ENCODE peak calls at places on chromosome 4, in six cellular contexts. H, P, D, J, O and Q are unnamed samples.

GRCh38 chr4:23827971-23828680 is 61.7 kb downstream of the PPARGC1A start:
- DNase-seq in D (no peak), P (no peak), O (no peak), H (no peak), J (no peak), Q (no peak)

GRCh38 chr4:8710416-8710815 is 117.9 kb downstream of the CPZ start:
- DNase-seq in P (no peak), O (no peak), D (peak; percentile 4), H (no peak), J (no peak), Q (no peak)

GRCh38 chr4:73621357-73621756 is 1.1 kb upstream of the RASSF6 start:
- DNase-seq in H (no peak), J (no peak), O (no peak), D (no peak), P (no peak), Q (no peak)

GRCh38 chr4:33882246-33882990 is 2361.9 kb downstream of the ARAP2 start:
- DNase-seq in O (no peak), J (no peak), P (no peak), D (no peak), H (peak; percentile 68), Q (no peak)

GRCh38 chr4:38717604-38718003 is 53.6 kb downstream of the KLF3 start:
- DNase-seq in D (no peak), O (no peak), P (no peak), H (peak; percentile 49), J (no peak), Q (no peak)

GRCh38 chr4:73679836-73680235 is 59.6 kb upstream of the RASSF6 start:
- DNase-seq in O (no peak), P (no peak), D (no peak), H (peak; percentile 62), J (no peak), Q (no peak)

GRCh38 chr4:70778888-70779422 is 57.2 kb downstream of the RUFY3 start:
- DNase-seq in P (no peak), O (no peak), J (no peak), H (no peak), D (no peak), Q (no peak)

GRCh38 chr4:127857641-127858040 is 23.1 kb upstream of the PLK4 start:
- DNase-seq in H (peak; percentile 22), J (no peak), P (no peak), O (no peak), D (no peak), Q (no peak)

GRCh38 chr4:14701896-14702295 is 300.4 kb upstream of the CPEB2 start:
- DNase-seq in J (no peak), H (no peak), O (no peak), D (no peak), P (no peak), Q (no peak)

GRCh38 chr4:8592366-8593267 is at the start of gene CPZ:
- DNase-seq in D (no peak), P (no peak), O (no peak), J (no peak), H (no peak), Q (no peak)

GRCh38 chr4:83320548-83320947 is 14.1 kb downstream of the HPSE start:
- DNase-seq in D (peak; percentile 53), P (peak; percentile 48), J (no peak), O (no peak), H (peak; percentile 72), Q (no peak)

GRCh38 chr4:80875642-80876041 is 154.9 kb upstream of the BMP3 start:
- DNase-seq in P (no peak), J (no peak), H (no peak), O (no peak), D (no peak), Q (no peak)

GRCh38 chr4:30716158-30716557 is 4.0 kb upstream of the PCDH7 start:
- DNase-seq in J (no peak), P (no peak), H (peak; percentile 51), D (no peak), O (no peak), Q (no peak)

GRCh38 chr4:3766207-3766790 is at the start of gene ADRA2C:
- DNase-seq in P (no peak), H (no peak), O (no peak), D (no peak), J (no peak), Q (no peak)

GRCh38 chr4:146407669-146408084 is 114.1 kb downstream of the SLC10A7 start:
- DNase-seq in D (no peak), P (no peak), O (no peak), H (peak; percentile 62), J (no peak), Q (no peak)

GRCh38 chr4:57850141-57850540 is 740.0 kb upstream of the IGFBP7 start:
- DNase-seq in D (no peak), J (no peak), P (no peak), H (no peak), O (no peak), Q (no peak)

GRCh38 chr4:37970702-37971101 is 10.5 kb downstream of the PTTG2 start:
- DNase-seq in P (peak; percentile 81), O (peak; percentile 30), D (peak; percentile 72), J (peak; percentile 12), H (peak; percentile 77), Q (no peak)

GRCh38 chr4:137621056-137621455 is 88.8 kb upstream of the PCDH18 start:
- DNase-seq in O (no peak), D (no peak), P (no peak), J (no peak), H (no peak), Q (peak; percentile 32)

GRCh38 chr4:68132342-68132741 is 2.7 kb upstream of the TMPRSS11F start:
- DNase-seq in D (no peak), J (no peak), P (no peak), O (no peak), H (no peak), Q (no peak)

GRCh38 chr4:107654694-107655093 is 65.3 kb downstream of the PAPSS1 start:
- DNase-seq in P (no peak), D (no peak), O (no peak), J (peak; percentile 73), H (no peak), Q (peak; percentile 69)

GRCh38 chr4:155666701-155667537 is at the start of gene GUCY1A1:
- DNase-seq in J (peak; percentile 39), H (no peak), P (no peak), O (no peak), D (peak; percentile 28), Q (no peak)

GRCh38 chr4:109094061-109094460 is 208.4 kb downstream of the COL25A1 start:
- DNase-seq in O (no peak), J (no peak), D (no peak), H (no peak), P (no peak), Q (no peak)

GRCh38 chr4:102345795-102346100 is 466 bp upstream of the SLC39A8 start:
- DNase-seq in D (no peak), H (no peak), O (no peak), J (no peak), P (no peak), Q (no peak)

GRCh38 chr4:189090174-189090814 is 850.4 kb upstream of the FRG1 start:
- DNase-seq in D (no peak), P (no peak), H (peak; percentile 42), J (peak; percentile 1), O (peak; percentile 18), Q (no peak)

GRCh38 chr4:101780284-101780683 is 10.2 kb upstream of the BANK1 start:
- DNase-seq in D (no peak), H (no peak), P (no peak), J (no peak), O (no peak), Q (no peak)

GRCh38 chr4:41430796-41431195 is 107.2 kb upstream of the LIMCH1 start:
- DNase-seq in D (no peak), H (no peak), P (no peak), O (no peak), J (no peak), Q (no peak)

GRCh38 chr4:141132689-141133145 is 552 bp downstream of the RNF150 start:
- DNase-seq in J (no peak), P (no peak), D (peak; percentile 59), O (no peak), H (peak; percentile 25), Q (no peak)

GRCh38 chr4:43458293-43458692 is 565.8 kb downstream of the GRXCR1 start:
- DNase-seq in H (no peak), J (no peak), P (no peak), O (no peak), D (no peak), Q (no peak)

GRCh38 chr4:69951602-69952001 is 13.9 kb downstream of the CSN2 start:
- DNase-seq in H (no peak), O (no peak), P (no peak), J (no peak), D (no peak), Q (no peak)

GRCh38 chr4:141131738-141132688 is 1.3 kb downstream of the RNF150 start:
- DNase-seq in H (peak; percentile 18), P (no peak), O (no peak), J (no peak), D (peak; percentile 32), Q (no peak)

GRCh38 chr4:110793890-110794588 is 171.2 kb upstream of the PITX2 start:
- DNase-seq in D (no peak), J (no peak), H (no peak), P (no peak), O (no peak), Q (no peak)

GRCh38 chr4:76624271-76624681 is 189.2 kb downstream of the SHROOM3 start:
- DNase-seq in P (peak; percentile 30), H (peak; percentile 93), O (no peak), J (no peak), D (no peak), Q (no peak)